ENCODE peak calls at places on chromosomes 13 and 19, in eight cellular contexts. Q, G, I, A, Z, H, P and W are unnamed samples.

GRCh38 chr13:102643656-102644055 is 46.9 kb downstream of the TPP2 start:
- DNase-seq in P (no peak), A (no peak), Z (no peak), G (no peak), H (no peak), Q (no peak), I (no peak), W (no peak)

GRCh38 chr13:94248454-94249233 is 230.8 kb downstream of the DCT start:
- DNase-seq in Q (no peak), I (no peak), P (no peak), G (no peak), A (no peak), H (no peak), Z (no peak), W (no peak)

GRCh38 chr13:36154567-36155231 is 23.5 kb upstream of the DCLK1 start:
- DNase-seq in P (no peak), H (no peak), Q (no peak), G (peak; percentile 54), Z (peak; percentile 7), A (no peak), I (no peak), W (peak; percentile 44)

GRCh38 chr19:7682175-7682855 is 1.7 kb downstream of the TRAPPC5 start:
- DNase-seq in G (no peak), Z (no peak), Q (no peak), H (no peak), A (no peak), P (no peak), I (no peak), W (no peak)

GRCh38 chr13:36680918-36681317 is 7.1 kb downstream of the SERTM1 start:
- DNase-seq in G (no peak), P (no peak), Z (no peak), H (no peak), A (no peak), I (no peak), Q (no peak), W (no peak)

GRCh38 chr13:44768233-44768632 is 192.1 kb upstream of the TSC22D1 start:
- DNase-seq in P (no peak), H (no peak), A (peak; percentile 48), Q (no peak), G (no peak), I (no peak), Z (no peak), W (no peak)

GRCh38 chr13:80473695-80474094 is 132.8 kb upstream of the SPRY2 start:
- DNase-seq in Z (no peak), P (peak; percentile 75), G (no peak), I (no peak), A (peak; percentile 94), Q (no peak), H (no peak), W (no peak)

GRCh38 chr19:3108775-3109174 is 14.6 kb downstream of the GNA11 start:
- DNase-seq in H (peak; percentile 68), A (peak; percentile 45), P (peak; percentile 33), G (peak; percentile 69), Z (peak; percentile 53), Q (peak; percentile 67), I (peak; percentile 87), W (no peak)

GRCh38 chr13:112686364-112686763 is 3.5 kb upstream of the ATP11A start:
- DNase-seq in A (no peak), Q (no peak), G (no peak), H (no peak), P (no peak), I (no peak), Z (no peak), W (no peak)

GRCh38 chr19:47661161-47661560 is 52.1 kb upstream of the EHD2 start:
- DNase-seq in Q (no peak), A (no peak), Z (no peak), I (no peak), H (no peak), G (no peak), P (no peak), W (no peak)

GRCh38 chr19:7734220-7735203 is 2.6 kb upstream of the CLEC4G start:
- DNase-seq in G (no peak), Z (no peak), A (peak; percentile 4), Q (no peak), I (peak; percentile 24), H (peak; percentile 67), P (peak; percentile 23), W (no peak)

GRCh38 chr19:51456541-51457290 is 1.5 kb downstream of the SIGLEC8 start:
- DNase-seq in I (no peak), Z (no peak), H (no peak), P (no peak), Q (no peak), G (no peak), A (no peak), W (no peak)

GRCh38 chr19:28985201-28985600 is 227.8 kb downstream of the UQCRFS1 start:
- DNase-seq in Z (no peak), H (no peak), A (no peak), G (no peak), Q (no peak), I (no peak), P (no peak), W (no peak)

GRCh38 chr19:28977826-28978225 is 235.1 kb downstream of the UQCRFS1 start:
- DNase-seq in H (no peak), G (no peak), I (no peak), A (no peak), Q (no peak), P (no peak), Z (no peak), W (no peak)

GRCh38 chr19:28984315-28984714 is 228.6 kb downstream of the UQCRFS1 start:
- DNase-seq in Z (no peak), P (no peak), I (no peak), G (no peak), H (no peak), Q (no peak), A (no peak), W (no peak)

GRCh38 chr19:28981994-28982393 is 231.0 kb downstream of the UQCRFS1 start:
- DNase-seq in Q (no peak), I (no peak), Z (no peak), H (no peak), P (no peak), A (no peak), G (no peak), W (no peak)

DNA sequence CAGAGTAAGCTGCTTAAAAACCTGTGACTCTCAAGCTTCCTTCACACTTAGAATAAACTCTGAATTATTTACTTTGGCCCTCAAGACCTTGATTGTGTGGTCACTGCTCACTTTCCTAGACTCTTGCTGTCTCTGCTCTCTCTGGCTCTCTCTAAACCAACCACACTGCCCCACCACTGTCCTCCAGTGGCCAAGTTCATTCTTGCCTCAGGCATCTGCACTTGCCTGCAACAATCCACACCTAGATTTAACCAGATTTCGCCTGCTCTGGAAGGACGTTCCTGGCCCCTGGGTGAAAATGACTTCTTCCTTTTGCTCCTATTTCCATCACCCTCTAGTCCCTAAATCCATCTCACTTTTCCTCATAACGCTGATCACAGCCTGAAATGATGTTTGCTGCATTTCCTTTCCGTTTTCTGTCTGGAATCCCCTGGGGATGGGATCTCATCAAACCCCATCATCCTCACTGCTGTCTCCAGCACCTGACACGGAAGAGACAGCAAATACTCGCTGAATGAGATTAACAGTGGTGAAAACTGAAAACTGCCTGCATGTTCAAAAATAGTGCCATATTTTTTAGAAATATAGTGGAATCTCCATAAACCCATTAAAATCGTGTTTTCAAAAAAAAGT is 232.6 kb downstream of the UQCRFS1 start:
- DNase-seq in A (no peak), I (no peak), G (no peak), H (no peak), Q (no peak), Z (no peak), P (peak; percentile 18), W (no peak)
- TF ChIP-seq CTCF in A (no peak), I (no peak), G (peak; percentile 39), H (no peak), Q (no peak), Z (peak; percentile 40), P (peak; percentile 74), W (no peak)

GRCh38 chr13:67045357-67045756 is 184.8 kb downstream of the PCDH9 start:
- DNase-seq in H (no peak), Z (no peak), I (no peak), A (no peak), G (no peak), P (no peak), Q (no peak), W (no peak)

GRCh38 chr13:67043901-67044300 is 186.2 kb downstream of the PCDH9 start:
- DNase-seq in I (no peak), A (no peak), Z (peak; percentile 14), H (no peak), Q (no peak), P (peak; percentile 58), G (no peak), W (no peak)

GRCh38 chr13:67048793-67049150 is 181.4 kb downstream of the PCDH9 start:
- DNase-seq in P (peak; percentile 68), H (no peak), G (no peak), I (no peak), A (no peak), Z (peak; percentile 3), Q (no peak), W (no peak)

GRCh38 chr13:67049744-67050143 is 180.4 kb downstream of the PCDH9 start:
- DNase-seq in P (no peak), H (no peak), Q (no peak), I (no peak), G (no peak), A (no peak), Z (no peak), W (no peak)

GRCh38 chr13:67048084-67048792 is 181.9 kb downstream of the PCDH9 start:
- DNase-seq in A (peak; percentile 25), I (no peak), G (no peak), H (no peak), P (peak; percentile 67), Z (no peak), Q (no peak), W (no peak)
- TF ChIP-seq CTCF in A (no peak), I (no peak), G (no peak), H (no peak), P (no peak), Z (no peak), Q (no peak), W (no peak)

GRCh38 chr19:1402411-1403070 is 1.2 kb upstream of the GAMT start:
- DNase-seq in Q (no peak), A (peak; percentile 78), G (peak; percentile 20), Z (no peak), I (no peak), H (no peak), P (no peak), W (no peak)

GRCh38 chr19:1401889-1402217 is 511 bp upstream of the GAMT start:
- DNase-seq in H (no peak), Q (no peak), I (no peak), P (no peak), Z (no peak), G (no peak), A (no peak), W (no peak)

GRCh38 chr19:1400281-1401137 is 833 bp downstream of the GAMT start:
- DNase-seq in P (no peak), H (no peak), Z (peak; percentile 68), A (no peak), G (peak; percentile 84), I (no peak), Q (no peak), W (no peak)

GRCh38 chr19:1399745-1400144 is 1.6 kb downstream of the GAMT start:
- DNase-seq in Z (no peak), P (no peak), A (no peak), G (peak; percentile 24), Q (no peak), I (no peak), H (no peak), W (no peak)

GRCh38 chr19:1401138-1401888 is at the start of gene GAMT:
- DNase-seq in H (peak; percentile 33), I (peak; percentile 74), A (no peak), Q (peak; percentile 53), P (no peak), Z (no peak), G (peak; percentile 71), W (no peak)
- TF ChIP-seq CTCF in H (no peak), I (peak; percentile 39), A (peak; percentile 27), Q (peak; percentile 11), P (no peak), Z (peak; percentile 71), G (peak; percentile 42), W (no peak)

GRCh38 chr19:18589380-18590272 is 1.0 kb downstream of the REX1BD start:
- DNase-seq in P (peak; percentile 57), Q (peak; percentile 86), G (peak; percentile 70), A (peak; percentile 41), I (peak; percentile 83), Z (peak; percentile 63), H (peak; percentile 85), W (peak; percentile 50)
- TF ChIP-seq CTCF in P (no peak), Q (peak; percentile 36), G (no peak), A (peak; percentile 46), I (peak; percentile 61), Z (peak; percentile 41), H (no peak), W (no peak)